ENCODE peak calls at places on chromosomes 11 and 22, in six cellular contexts. A, I, N, S, K and V are unnamed samples.

GRCh38 chr11:75347781-75348613 is 3.5 kb downstream of the ARRB1 start:
- DNase-seq in S (peak), I (peak), A (peak), N (no peak), K (no peak), V (no peak)

GRCh38 chr11:85935751-85936150 is 80.6 kb downstream of the CCDC83 start:
- DNase-seq in S (no peak), K (no peak), A (no peak), I (no peak), N (no peak), V (no peak)

GRCh38 chr11:118068206-118068944 is 8.5 kb upstream of the TMPRSS4 start:
- DNase-seq in S (no peak), K (peak), A (no peak), I (no peak), N (peak), V (peak)

GRCh38 chr11:48193876-48194275 is 22.7 kb upstream of the OR4B1 start:
- DNase-seq in S (no peak), K (no peak), N (no peak), A (no peak), I (no peak), V (no peak)

GRCh38 chr11:72394456-72394855 is 39.9 kb downstream of the CLPB start:
- DNase-seq in I (no peak), S (no peak), A (no peak), K (no peak), N (no peak), V (no peak)

GRCh38 chr22:44870021-44870420 is 117.6 kb downstream of the ARHGAP8 start:
- DNase-seq in N (no peak), K (no peak), A (peak), S (no peak), I (peak), V (no peak)

GRCh38 chr11:57568330-57568766 is 876 bp upstream of the UBE2L6 start:
- DNase-seq in S (peak), I (no peak), N (no peak), K (no peak), A (no peak), V (peak)

GRCh38 chr22:34236527-34236926 is 316.3 kb upstream of the LARGE1 start:
- DNase-seq in S (no peak), K (no peak), I (no peak), A (no peak), N (no peak), V (no peak)

GRCh38 chr11:119421941-119422504 is 949 bp downstream of the THY1 start:
- DNase-seq in N (peak), K (peak), I (no peak), S (no peak), A (no peak), V (peak)

GRCh38 chr11:74538680-74539079 is 45.2 kb upstream of the LIPT2 start:
- DNase-seq in K (no peak), A (no peak), I (no peak), N (no peak), S (no peak), V (no peak)

GRCh38 chr11:3341298-3341697 is 37.6 kb downstream of the ZNF195 start:
- DNase-seq in N (peak), S (peak), I (peak), A (no peak), K (peak), V (peak)

GRCh38 chr11:70203749-70204465 is 811 bp downstream of the FADD start:
- DNase-seq in A (peak), I (no peak), S (peak), K (no peak), N (no peak), V (no peak)